ENCODE peak calls at places on chromosomes 4 and X, in six cellular contexts. W is fibroblast of lung; L is effector memory CD4-positive, alpha-beta T cell; K is stomach; R is HCT116; D is PC-9. J is an unnamed sample. For H3K4me1, the result is how much of the 10 kb centered on the place peaks cover.

GRCh38 chrX:84956304-84956703 is 47.4 kb upstream of the APOOL start:
- DNase-seq in W (peak), L (no peak), K (no peak), R (no peak), D (no peak), J (no peak)

GRCh38 chr4:102537280-102537679 is 36.1 kb downstream of the NFKB1 start:
- DNase-seq in W (peak), L (no peak), K (no peak), R (no peak), D (no peak), J (no peak)

GRCh38 chr4:182745268-182745667 is 171.9 kb downstream of the DCTD start:
- DNase-seq in W (no peak), L (no peak), K (no peak), R (no peak), D (no peak), J (no peak)

GRCh38 chrX:135340827-135341226 is 31.5 kb downstream of the ETDC start:
- DNase-seq in W (peak), L (no peak), K (no peak), R (no peak), D (no peak), J (no peak)

GRCh38 chr4:107930821-107931774 is at the start of gene CYP2U1:
- DNase-seq in W (peak), L (peak), K (peak), R (peak), D (no peak), J (peak)

GRCh38 chrX:69556094-69557011 is 52.2 kb downstream of the NALF2 start:
- DNase-seq in W (peak), L (no peak), K (no peak), R (peak), D (no peak), J (peak)

GRCh38 chrX:8841911-8842310 is 40.7 kb upstream of the FAM9A start:
- DNase-seq in W (peak), L (no peak), K (no peak), R (no peak), D (no peak), J (no peak)

GRCh38 chr4:3879681-3880594 is 113.8 kb downstream of the ADRA2C start:
- DNase-seq in W (no peak), L (no peak), K (peak), R (no peak), D (no peak), J (no peak)

GRCh38 chr4:22115262-22115661 is 166.7 kb upstream of the KCNIP4 start:
- DNase-seq in W (no peak), L (no peak), K (no peak), R (no peak), D (no peak), J (no peak)

GRCh38 chrX:70461026-70461425 is 16.4 kb downstream of the DLG3 start:
- DNase-seq in W (no peak), L (no peak), K (no peak), R (no peak), D (no peak), J (no peak)

GRCh38 chrX:153500676-153501280 is 6.0 kb downstream of the BGN start:
- DNase-seq in W (no peak), L (no peak), K (no peak), R (no peak), D (no peak), J (no peak)

GRCh38 chrX:120604359-120604782 is 470 bp downstream of the MCTS1 start:
- DNase-seq in W (peak), L (no peak), K (no peak), R (no peak), D (peak), J (peak)

GRCh38 chrX:119549327-119550016 is 15.7 kb downstream of the STEEP1 start:
- DNase-seq in W (no peak), L (no peak), K (no peak), R (no peak), D (no peak), J (no peak)

GRCh38 chr4:36111180-36111579 is 133.1 kb downstream of the ARAP2 start:
- DNase-seq in W (peak), L (no peak), K (no peak), R (no peak), D (no peak), J (no peak)

GRCh38 chrX:133980832-133981588 is 4.4 kb downstream of the GPC3 start:
- DNase-seq in W (peak), L (no peak), K (no peak), R (no peak), D (no peak), J (no peak)

GRCh38 chr4:148831945-148832344 is 389.7 kb upstream of the NR3C2 start:
- DNase-seq in W (peak), L (no peak), K (no peak), R (peak), D (peak), J (no peak)

GRCh38 chr4:95092762-95093161 is 335.0 kb downstream of the BMPR1B start:
- DNase-seq in W (no peak), L (no peak), K (no peak), R (no peak), D (no peak), J (no peak)

GRCh38 chr4:183097251-183098079 is 1.6 kb upstream of the WWC2 start:
- DNase-seq in W (peak), L (no peak), K (no peak), R (no peak), D (no peak), J (no peak)

GRCh38 chr4:112172180-112172579 is 26.9 kb downstream of the FAM241A start:
- DNase-seq in W (no peak), L (no peak), K (no peak), R (no peak), D (no peak), J (no peak)

GRCh38 chr4:112751447-112751846 is 114.5 kb downstream of the LARP7 start:
- DNase-seq in W (no peak), L (no peak), K (no peak), R (no peak), D (peak), J (no peak)

GRCh38 chrX:93874554-93874953 is 200.5 kb downstream of the FAM133A start:
- DNase-seq in W (no peak), L (no peak), K (no peak), R (no peak), D (no peak), J (no peak)

DNA sequence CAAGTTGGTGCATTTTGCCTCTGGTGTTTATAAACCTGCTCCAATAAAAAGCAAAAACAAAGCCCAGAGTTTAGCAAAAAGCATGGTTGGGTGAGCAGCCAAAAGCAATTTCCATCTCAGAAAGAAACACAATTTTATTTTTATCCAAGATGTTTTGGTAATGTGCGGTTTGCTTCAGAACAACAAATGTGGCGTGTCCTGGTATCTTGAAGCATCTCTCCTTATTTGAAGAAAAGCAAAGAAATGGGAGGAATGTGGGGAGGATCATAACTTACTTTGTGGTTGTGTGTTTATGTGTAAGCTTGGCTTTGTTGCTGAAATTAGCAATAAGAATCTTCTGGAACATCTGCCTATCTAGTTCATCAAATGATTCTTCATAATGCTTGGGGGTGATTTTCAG is 88.3 kb upstream of the DDX3X start:
- DNase-seq in W (no peak), L (no peak), K (no peak), R (no peak), D (no peak), J (no peak)
- H3K4me1 ChIP-seq in W (under half), L (under half), K (under half), R (under half), D (under half), J (under half)

GRCh38 chr4:185840953-185841352 is 29.0 kb upstream of the SORBS2 start:
- DNase-seq in W (no peak), L (no peak), K (no peak), R (no peak), D (no peak), J (no peak)

GRCh38 chr4:185838514-185839203 is 26.7 kb upstream of the SORBS2 start:
- DNase-seq in W (no peak), L (no peak), K (no peak), R (no peak), D (no peak), J (peak)

GRCh38 chr4:185840201-185840600 is 28.2 kb upstream of the SORBS2 start:
- DNase-seq in W (no peak), L (no peak), K (no peak), R (no peak), D (peak), J (no peak)

GRCh38 chr4:185839204-185839712 is 27.3 kb upstream of the SORBS2 start:
- DNase-seq in W (peak), L (no peak), K (no peak), R (peak), D (peak), J (peak)

GRCh38 chr4:185839770-185840169 is 27.8 kb upstream of the SORBS2 start:
- DNase-seq in W (no peak), L (no peak), K (no peak), R (no peak), D (no peak), J (no peak)
- H3K4me1 ChIP-seq in W (under half), L (under half), K (under half), R (under half), D (under half), J (under half)

DNA sequence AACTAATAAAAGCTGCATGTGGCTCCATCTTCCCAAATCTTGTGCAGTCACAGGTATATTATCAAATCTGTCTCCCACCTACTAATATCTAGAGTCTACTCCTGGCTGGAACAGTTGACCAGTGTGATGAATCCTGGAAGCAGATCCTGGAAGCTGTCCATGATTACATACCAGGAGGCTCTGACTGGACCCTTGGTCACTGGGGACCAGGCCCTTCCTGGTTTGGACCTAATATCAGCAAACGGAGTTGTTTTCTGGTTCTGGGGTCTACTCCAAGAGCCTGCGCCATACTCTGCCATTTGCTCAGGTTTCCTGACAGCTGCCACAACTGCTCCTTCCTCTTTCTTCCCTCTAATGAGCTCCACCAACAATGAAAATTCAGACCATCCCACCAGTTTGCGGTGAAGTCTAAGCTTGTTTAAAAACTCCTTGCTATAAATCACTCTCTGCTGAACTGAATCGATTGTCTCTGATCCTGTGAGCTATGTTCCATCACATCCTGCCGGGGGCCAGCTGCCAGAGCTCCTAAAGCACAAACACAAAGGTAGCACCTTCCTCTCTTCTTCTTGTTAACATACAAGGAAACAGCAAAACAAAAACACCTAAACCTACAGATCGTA is 114.2 kb downstream of the PALLD start:
- DNase-seq in W (no peak), L (no peak), K (no peak), R (no peak), D (no peak), J (no peak)
- H3K4me1 ChIP-seq in W (under half), L (under half), K (under half), R (half or more), D (under half), J (under half)

DNA sequence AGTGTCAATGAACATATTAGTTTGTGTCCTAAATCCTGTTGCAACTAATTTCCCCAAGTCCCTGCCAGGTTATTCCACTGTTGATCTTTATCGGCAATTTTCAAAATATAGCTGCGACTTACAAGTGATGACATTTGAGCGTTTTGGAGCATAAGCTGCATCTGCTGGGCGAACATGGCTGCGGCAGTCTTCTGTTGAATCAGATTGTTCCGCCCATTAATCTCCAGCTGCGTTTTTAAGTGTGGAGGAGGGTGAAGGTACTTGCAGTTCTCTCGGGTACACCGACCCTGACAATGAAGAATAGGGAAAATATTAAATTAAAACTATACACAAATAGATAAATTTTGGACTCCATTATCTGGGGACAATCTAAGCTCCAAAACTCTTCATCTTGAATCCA is 82.7 kb downstream of the MBNL3 start:
- DNase-seq in W (no peak), L (no peak), K (no peak), R (no peak), D (no peak), J (no peak)
- H3K4me1 ChIP-seq in W (under half), L (under half), K (under half), R (under half), D (under half), J (under half)

GRCh38 chr4:6769138-6769983 is 13.2 kb upstream of the KIAA0232 start:
- DNase-seq in W (no peak), L (no peak), K (no peak), R (no peak), D (no peak), J (no peak)
- H3K4me1 ChIP-seq in W (under half), L (under half), K (under half), R (under half), D (half or more), J (under half)

GRCh38 chr4:177505171-177505615 is 63.0 kb upstream of the AGA start:
- DNase-seq in W (no peak), L (no peak), K (peak), R (no peak), D (no peak), J (no peak)
- H3K4me1 ChIP-seq in W (under half), L (under half), K (under half), R (under half), D (under half), J (under half)

DNA sequence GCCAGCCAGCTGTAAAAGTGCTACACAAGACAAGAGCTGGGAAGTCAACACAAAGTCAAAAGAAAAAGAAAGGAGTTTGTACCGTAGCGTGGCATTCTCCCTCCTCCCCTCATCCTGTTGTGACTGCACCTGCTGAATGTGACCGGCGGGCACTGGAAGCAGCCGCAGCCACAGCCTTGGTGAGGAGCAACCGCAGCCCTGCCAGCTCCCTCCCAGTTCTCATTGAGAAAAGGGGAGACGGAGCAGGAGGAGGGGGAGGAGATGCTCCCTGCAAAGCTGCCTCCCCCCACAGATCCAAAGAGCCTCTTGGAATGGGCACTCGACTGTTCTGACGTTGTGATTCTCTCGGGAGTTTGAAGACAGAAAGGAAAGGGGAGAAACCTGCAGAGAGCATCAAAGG is 429.9 kb downstream of the MAPK10 start:
- DNase-seq in W (no peak), L (no peak), K (peak), R (no peak), D (no peak), J (peak)
- H3K4me1 ChIP-seq in W (under half), L (under half), K (half or more), R (under half), D (under half), J (under half)

DNA sequence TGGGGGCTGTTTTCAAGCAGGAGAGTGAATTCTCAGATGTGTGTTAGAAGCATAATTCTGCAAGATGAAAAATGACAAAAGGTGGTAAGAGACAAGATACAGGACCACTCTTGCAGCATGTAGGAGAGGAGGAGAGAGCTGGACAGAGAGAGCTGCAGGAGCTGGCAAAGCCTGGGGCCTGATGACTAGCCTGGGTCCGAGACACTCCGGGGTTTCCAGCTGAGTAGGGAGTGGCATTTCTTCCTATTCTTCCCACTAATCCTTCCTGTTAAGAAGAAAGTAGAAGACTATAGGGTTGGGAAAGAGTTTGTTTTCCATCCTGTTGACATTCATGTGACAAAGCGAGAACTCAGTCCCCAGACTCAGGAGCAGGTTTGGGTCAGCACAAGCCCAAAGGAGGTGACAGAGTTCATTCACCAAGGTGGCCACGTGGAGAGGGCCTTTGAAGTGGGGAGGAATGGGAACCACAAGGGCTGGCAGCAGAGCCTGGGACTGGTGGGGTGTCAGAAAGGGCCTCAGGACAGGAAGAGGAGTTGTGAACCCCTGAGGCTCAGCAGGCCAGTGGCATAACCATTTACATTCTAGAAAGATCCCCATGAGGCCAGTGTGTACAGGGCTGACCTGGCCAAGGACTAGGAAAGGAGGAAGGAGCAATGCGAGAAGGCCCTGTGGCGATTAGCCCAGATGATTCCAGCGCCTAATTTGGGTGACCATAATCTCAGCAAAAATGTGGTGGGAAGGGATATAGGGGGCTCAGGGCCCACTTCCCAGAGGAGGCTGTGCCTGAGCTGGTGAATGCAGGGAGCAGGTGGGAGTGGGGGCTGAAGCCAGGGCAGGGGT is 3.2 kb upstream of the HAUS3 start:
- DNase-seq in W (no peak), L (no peak), K (no peak), R (no peak), D (no peak), J (no peak)
- H3K4me1 ChIP-seq in W (under half), L (under half), K (under half), R (under half), D (under half), J (under half)

GRCh38 chr4:156952078-156952759 is 19.4 kb downstream of the PDGFC start:
- DNase-seq in W (no peak), L (no peak), K (no peak), R (no peak), D (no peak), J (no peak)
- H3K4me1 ChIP-seq in W (under half), L (under half), K (half or more), R (under half), D (under half), J (under half)

J was measured in thyroid gland.